ENCODE peak calls at places on chromosome 1, in eight cellular contexts. Y is CD4-positive, alpha-beta T cell; T is HEK293T; Q is adrenal gland; Z is AG09309; V is iPS-NIHi11; I is hepatocyte; E is COR-L47. F is an unnamed sample.

GRCh38 chr1:39003464-39003752 is 12.3 kb downstream of the AKIRIN1 start:
- DNase-seq in T (no peak), I (no peak), Y (no peak), Q (no peak), Z (no peak), V (no peak), E (no peak), F (no peak)

GRCh38 chr1:117240547-117240946 is 29.8 kb upstream of the VTCN1 start:
- DNase-seq in E (no peak), Y (no peak), Z (no peak), I (no peak), Q (no peak), V (no peak), T (no peak), F (no peak)

GRCh38 chr1:241161188-241161689 is 195.8 kb downstream of the RGS7 start:
- DNase-seq in Z (no peak), T (no peak), E (no peak), V (no peak), Y (no peak), I (no peak), Q (no peak), F (no peak)

GRCh38 chr1:22704440-22705067 is 6.1 kb upstream of the EPHB2 start:
- DNase-seq in Z (peak), V (peak), I (peak), E (peak), Q (peak), Y (peak), T (peak), F (peak)

GRCh38 chr1:107389410-107390075 is 248.7 kb downstream of the NTNG1 start:
- DNase-seq in I (no peak), T (no peak), V (no peak), Q (no peak), Z (no peak), E (no peak), Y (no peak), F (no peak)

GRCh38 chr1:223844962-223845809 is 561 bp downstream of the TP53BP2 start:
- DNase-seq in Y (peak), Z (no peak), V (no peak), E (peak), Q (peak), I (peak), T (peak), F (peak)

GRCh38 chr1:230441630-230442029 is 15.5 kb upstream of the PGBD5 start:
- DNase-seq in T (no peak), I (no peak), E (no peak), V (peak), Q (no peak), Y (no peak), Z (no peak), F (no peak)

GRCh38 chr1:227544067-227544655 is 19.2 kb upstream of the ZNF678 start:
- DNase-seq in E (no peak), V (no peak), Z (no peak), Q (no peak), I (no peak), Y (no peak), T (no peak), F (no peak)

GRCh38 chr1:235910357-235911299 is 43.9 kb upstream of the LYST start:
- DNase-seq in Y (no peak), E (no peak), V (peak), T (peak), Q (peak), Z (peak), I (peak), F (peak)

GRCh38 chr1:232754930-232755329 is 50.3 kb upstream of the MAP10 start:
- DNase-seq in V (no peak), E (no peak), Y (no peak), Q (no peak), T (no peak), I (no peak), Z (no peak), F (no peak)

GRCh38 chr1:16478091-16478490 is 36.0 kb downstream of the RNU1-1 start:
- DNase-seq in T (no peak), Y (no peak), Z (no peak), E (no peak), V (no peak), I (no peak), Q (no peak), F (no peak)

GRCh38 chr1:116207126-116207735 is 96.0 kb downstream of the MAB21L3 start:
- DNase-seq in E (no peak), I (no peak), V (no peak), T (no peak), Y (no peak), Z (no peak), Q (no peak), F (no peak)

GRCh38 chr1:206001476-206001888 is 1.7 kb downstream of the RAB7B start:
- DNase-seq in Z (peak), Y (no peak), Q (peak), I (peak), V (peak), E (no peak), T (no peak), F (peak)